ENCODE peak calls at places on chromosomes 6 and 20, in eight cellular contexts. Q, J, S, H, I, W, Z and N are unnamed samples.

GRCh38 chr6:133173276-133173675 is 67.9 kb upstream of the EYA4 start:
- DNase-seq in Q (no peak), J (no peak), S (no peak), H (no peak), I (no peak), W (no peak), Z (no peak), N (no peak)

GRCh38 chr20:41387433-41387832 is 20.8 kb upstream of the EMILIN3 start:
- DNase-seq in Q (no peak), J (no peak), S (no peak), H (no peak), I (no peak), W (no peak), Z (no peak), N (peak; percentile 11)

GRCh38 chr6:118844915-118845314 is 49.0 kb upstream of the ASF1A start:
- DNase-seq in Q (no peak), J (no peak), S (no peak), H (no peak), I (no peak), W (no peak), Z (no peak), N (no peak)

GRCh38 chr6:159969204-159969912 is 476 bp downstream of the IGF2R start:
- DNase-seq in Q (no peak), J (peak; percentile 57), S (peak; percentile 56), H (peak; percentile 29), I (peak; percentile 6), W (peak; percentile 68), Z (no peak), N (no peak)

GRCh38 chr6:39280247-39280731 is 33.9 kb downstream of the KCNK17 start:
- DNase-seq in Q (peak; percentile 82), J (peak; percentile 54), S (peak; percentile 60), H (peak; percentile 65), I (peak; percentile 21), W (no peak), Z (no peak), N (peak; percentile 11)

GRCh38 chr6:37513576-37513975 is 13.9 kb upstream of the CCDC167 start:
- DNase-seq in Q (no peak), J (no peak), S (no peak), H (no peak), I (no peak), W (no peak), Z (no peak), N (no peak)

GRCh38 chr20:45801851-45802250 is 10.1 kb downstream of the DNTTIP1 start:
- DNase-seq in Q (no peak), J (no peak), S (no peak), H (no peak), I (no peak), W (no peak), Z (no peak), N (no peak)

GRCh38 chr20:17617212-17617867 is 47.5 kb downstream of the DSTN start:
- DNase-seq in Q (peak; percentile 54), J (no peak), S (peak; percentile 76), H (no peak), I (peak; percentile 83), W (peak; percentile 63), Z (no peak), N (no peak)

GRCh38 chr20:46323557-46323956 is 15.3 kb upstream of the CDH22 start:
- DNase-seq in Q (no peak), J (no peak), S (no peak), H (no peak), I (no peak), W (no peak), Z (no peak), N (no peak)

GRCh38 chr20:62386383-62387218 is at the start of gene RPS21:
- DNase-seq in Q (peak; percentile 94), J (peak; percentile 94), S (peak; percentile 95), H (peak; percentile 85), I (no peak), W (peak; percentile 92), Z (peak; percentile 95), N (peak; percentile 80)

GRCh38 chr20:59381658-59382057 is 81.2 kb downstream of the EDN3 start:
- DNase-seq in Q (no peak), J (no peak), S (no peak), H (no peak), I (no peak), W (no peak), Z (no peak), N (no peak)

GRCh38 chr6:160462551-160463109 is 114.5 kb downstream of the SLC22A3 start:
- DNase-seq in Q (peak; percentile 59), J (no peak), S (no peak), H (peak; percentile 82), I (no peak), W (no peak), Z (peak; percentile 48), N (peak; percentile 79)

GRCh38 chr6:136050475-136050874 is 199.0 kb downstream of the PDE7B start:
- DNase-seq in Q (no peak), J (no peak), S (no peak), H (no peak), I (no peak), W (no peak), Z (no peak), N (no peak)
- H3K27ac ChIP-seq in Q (no peak overlapping the region), J (peak overlapping the region; percentile 25), S (peak overlapping the region; percentile 67), H (no peak overlapping the region), I (peak overlapping the region; percentile 62), W (no peak overlapping the region), Z (no peak overlapping the region), N (peak overlapping the region; percentile 90)

GRCh38 chr6:57109905-57110304 is 19.9 kb downstream of the ZNF451 start:
- DNase-seq in Q (no peak), J (no peak), S (no peak), H (no peak), I (no peak), W (no peak), Z (no peak), N (no peak)

GRCh38 chr6:57113105-57113504 is 23.1 kb downstream of the ZNF451 start:
- DNase-seq in Q (no peak), J (no peak), S (no peak), H (no peak), I (no peak), W (no peak), Z (no peak), N (no peak)

GRCh38 chr6:57104350-57104749 is 14.4 kb downstream of the ZNF451 start:
- DNase-seq in Q (no peak), J (no peak), S (no peak), H (no peak), I (no peak), W (no peak), Z (no peak), N (no peak)

GRCh38 chr6:57106990-57107389 is 17.0 kb downstream of the ZNF451 start:
- DNase-seq in Q (no peak), J (no peak), S (no peak), H (no peak), I (no peak), W (no peak), Z (no peak), N (no peak)

DNA sequence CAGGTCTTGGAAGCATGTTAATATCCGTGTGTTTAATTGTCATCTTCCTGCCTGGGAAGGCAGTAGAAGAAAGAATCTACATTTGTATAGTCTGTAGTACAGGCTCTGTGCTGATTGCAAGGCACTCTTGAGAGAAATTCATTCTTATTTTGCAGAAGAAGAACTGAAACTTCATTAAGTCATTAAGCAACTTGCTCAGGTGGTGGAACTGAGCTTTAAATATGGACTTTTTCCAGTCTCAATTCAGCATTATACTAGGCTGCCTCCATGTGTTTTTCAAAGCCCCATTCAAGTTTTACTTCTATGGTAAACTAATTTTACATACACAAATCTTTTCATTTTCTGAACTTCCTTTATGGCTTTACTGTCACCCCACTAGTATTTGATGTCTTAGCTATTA is 18.7 kb downstream of the ZNF451 start:
- DNase-seq in Q (no peak), J (no peak), S (no peak), H (no peak), I (no peak), W (no peak), Z (no peak), N (no peak)
- TF ChIP-seq CTCF in Q (no peak), J (no peak), S (no peak), H (no peak), I (no peak), W (no peak), Z (no peak), N (no peak)

GRCh38 chr6:73691512-73691911 is 4.5 kb upstream of the CD109 start:
- DNase-seq in Q (no peak), J (no peak), S (no peak), H (peak; percentile 43), I (no peak), W (no peak), Z (no peak), N (no peak)

GRCh38 chr6:73699656-73700055 is 3.7 kb downstream of the CD109 start:
- DNase-seq in Q (no peak), J (no peak), S (no peak), H (no peak), I (no peak), W (no peak), Z (no peak), N (no peak)

GRCh38 chr6:73696990-73697651 is 1.1 kb downstream of the CD109 start:
- DNase-seq in Q (no peak), J (no peak), S (no peak), H (peak; percentile 71), I (no peak), W (no peak), Z (no peak), N (no peak)

GRCh38 chr6:73695619-73696421 is at the start of gene CD109:
- DNase-seq in Q (peak; percentile 80), J (peak; percentile 48), S (peak; percentile 24), H (peak; percentile 94), I (peak; percentile 65), W (no peak), Z (no peak), N (peak; percentile 51)

DNA sequence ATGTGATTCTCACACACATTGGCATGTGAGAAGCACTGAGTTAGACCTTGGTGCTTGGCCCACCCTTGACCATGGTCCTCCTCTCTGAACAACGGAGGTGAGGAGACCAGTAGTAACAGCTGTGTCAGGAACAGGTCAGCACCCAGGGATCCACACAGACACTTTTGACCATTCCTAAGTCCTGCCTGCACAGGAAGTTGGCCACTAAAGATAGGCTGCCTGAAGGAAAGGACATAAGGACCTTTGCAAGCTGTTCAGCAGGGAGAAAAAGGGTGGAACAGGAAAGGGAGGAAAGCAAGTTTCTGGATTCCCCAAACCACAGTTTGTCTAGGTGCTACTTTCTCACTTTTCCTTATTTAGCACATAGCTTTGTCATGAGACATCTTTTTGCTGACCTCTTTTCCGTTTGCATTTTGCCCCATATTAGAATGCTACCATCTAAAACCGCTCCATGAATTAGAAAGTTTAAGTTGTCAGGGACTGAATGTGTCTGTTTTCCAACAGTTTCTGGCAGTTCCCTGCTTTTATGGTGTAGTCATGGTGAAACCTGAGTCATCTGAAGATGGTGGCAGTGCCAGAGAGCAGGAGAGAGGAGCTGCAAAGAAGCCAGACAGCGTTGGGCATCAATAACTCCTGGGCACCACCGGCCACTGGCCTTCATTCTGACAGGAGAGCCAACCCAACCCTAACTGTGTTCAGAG is 1.1 kb upstream of the CD109 start:
- DNase-seq in Q (peak; percentile 42), J (no peak), S (no peak), H (peak; percentile 82), I (no peak), W (no peak), Z (no peak), N (no peak)
- H3K27ac ChIP-seq in Q (peak overlapping the region; percentile 100), J (no peak overlapping the region), S (no peak overlapping the region), H (peak overlapping the region; percentile 97), I (peak overlapping the region; percentile 97), W (no peak overlapping the region), Z (peak overlapping the region; percentile 0), N (peak overlapping the region; percentile 76)

DNA sequence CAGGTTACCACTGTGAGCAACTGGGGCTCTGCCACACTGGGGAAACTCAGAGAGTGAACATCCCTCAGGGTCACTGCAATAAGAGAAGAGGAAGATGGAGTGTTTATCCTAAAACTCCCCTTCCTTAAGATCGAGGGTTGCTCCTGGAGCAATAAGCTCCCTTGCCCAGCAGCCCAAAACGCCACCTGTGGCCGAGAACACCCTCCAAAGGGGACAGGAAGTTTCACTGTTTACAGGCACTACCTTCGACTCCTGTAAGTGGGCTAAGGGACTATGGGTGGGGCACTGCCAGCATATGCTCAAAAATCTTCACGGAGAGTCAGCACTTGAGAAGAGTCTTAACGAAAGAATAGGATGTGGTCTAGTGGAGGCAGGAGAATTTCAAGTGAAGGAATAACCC is 132.5 kb downstream of the FAXC start:
- DNase-seq in Q (no peak), J (no peak), S (no peak), H (no peak), I (no peak), W (no peak), Z (no peak), N (no peak)
- TF ChIP-seq CTCF in Q (no peak), J (no peak), S (no peak), H (no peak), I (no peak), W (no peak), Z (no peak), N (no peak)